ENCODE peak calls at places on chromosomes 16 and 17, in eight cellular contexts. One of them, this sample, is unnamed.

GRCh38 chr17:49086316-49086605 is 46.3 kb upstream of the B4GALNT2 start:
- DNase-seq in nephron progenitor cell: no peak
- DNase-seq in naive thymus-derived CD4-positive, alpha-beta T cell: no peak
- DNase-seq in brain microvascular endothelial cell: no peak
- DNase-seq in left lobe of liver: no peak
- DNase-seq in AG20443: no peak
- DNase-seq in dorsolateral prefrontal cortex: no peak
- DNase-seq in AG04450: no peak
- DNase-seq in this sample: no peak

GRCh38 chr17:42901535-42902229 is 1.1 kb downstream of the G6PC1 start:
- DNase-seq in brain microvascular endothelial cell: no peak
- DNase-seq in dorsolateral prefrontal cortex: no peak
- DNase-seq in naive thymus-derived CD4-positive, alpha-beta T cell: no peak
- DNase-seq in left lobe of liver: no peak
- DNase-seq in AG04450: no peak
- DNase-seq in nephron progenitor cell: no peak
- DNase-seq in AG20443: no peak
- DNase-seq in this sample: no peak

GRCh38 chr17:2723505-2723996 is 12.0 kb upstream of the CLUH start:
- DNase-seq in AG04450: no peak
- DNase-seq in AG20443: no peak
- DNase-seq in left lobe of liver: no peak
- DNase-seq in brain microvascular endothelial cell: no peak
- DNase-seq in dorsolateral prefrontal cortex: no peak
- DNase-seq in naive thymus-derived CD4-positive, alpha-beta T cell: no peak
- DNase-seq in nephron progenitor cell: no peak
- DNase-seq in this sample: peak; percentile 97

GRCh38 chr16:69535123-69536050 is 30.4 kb upstream of the NFAT5 start:
- DNase-seq in AG04450: no peak
- DNase-seq in AG20443: peak; percentile 69
- DNase-seq in left lobe of liver: no peak
- DNase-seq in naive thymus-derived CD4-positive, alpha-beta T cell: no peak
- DNase-seq in dorsolateral prefrontal cortex: no peak
- DNase-seq in brain microvascular endothelial cell: peak; percentile 33
- DNase-seq in nephron progenitor cell: no peak
- DNase-seq in this sample: peak; percentile 53

GRCh38 chr17:20996724-20997615 is 45.8 kb downstream of the USP22 start:
- DNase-seq in naive thymus-derived CD4-positive, alpha-beta T cell: no peak
- DNase-seq in dorsolateral prefrontal cortex: no peak
- DNase-seq in AG20443: no peak
- DNase-seq in nephron progenitor cell: no peak
- DNase-seq in brain microvascular endothelial cell: no peak
- DNase-seq in left lobe of liver: no peak
- DNase-seq in AG04450: no peak
- DNase-seq in this sample: no peak

GRCh38 chr17:80187090-80187489 is 17.3 kb downstream of the CARD14 start:
- DNase-seq in brain microvascular endothelial cell: no peak
- DNase-seq in naive thymus-derived CD4-positive, alpha-beta T cell: no peak
- DNase-seq in nephron progenitor cell: no peak
- DNase-seq in AG20443: peak; percentile 67
- DNase-seq in AG04450: no peak
- DNase-seq in dorsolateral prefrontal cortex: no peak
- DNase-seq in left lobe of liver: no peak
- DNase-seq in this sample: no peak

GRCh38 chr16:1651509-1652342 is 26.4 kb upstream of the JPT2 start:
- DNase-seq in AG20443: no peak
- DNase-seq in dorsolateral prefrontal cortex: no peak
- DNase-seq in naive thymus-derived CD4-positive, alpha-beta T cell: no peak
- DNase-seq in left lobe of liver: no peak
- DNase-seq in brain microvascular endothelial cell: no peak
- DNase-seq in AG04450: no peak
- DNase-seq in nephron progenitor cell: no peak
- DNase-seq in this sample: no peak

GRCh38 chr17:83103200-83103937 is 24.0 kb downstream of the METRNL start:
- DNase-seq in AG20443: no peak
- DNase-seq in brain microvascular endothelial cell: peak; percentile 42
- DNase-seq in dorsolateral prefrontal cortex: no peak
- DNase-seq in AG04450: no peak
- DNase-seq in naive thymus-derived CD4-positive, alpha-beta T cell: no peak
- DNase-seq in nephron progenitor cell: no peak
- DNase-seq in left lobe of liver: no peak
- DNase-seq in this sample: no peak

GRCh38 chr17:18227635-18228034 is 2.2 kb downstream of the LLGL1 start:
- DNase-seq in AG20443: no peak
- DNase-seq in dorsolateral prefrontal cortex: no peak
- DNase-seq in AG04450: no peak
- DNase-seq in naive thymus-derived CD4-positive, alpha-beta T cell: no peak
- DNase-seq in left lobe of liver: no peak
- DNase-seq in nephron progenitor cell: no peak
- DNase-seq in brain microvascular endothelial cell: no peak
- DNase-seq in this sample: no peak

GRCh38 chr16:21300309-21301167 is 22.4 kb upstream of the CRYM start:
- DNase-seq in dorsolateral prefrontal cortex: peak; percentile 93
- DNase-seq in naive thymus-derived CD4-positive, alpha-beta T cell: peak; percentile 10
- DNase-seq in left lobe of liver: peak; percentile 96
- DNase-seq in brain microvascular endothelial cell: peak; percentile 100
- DNase-seq in AG20443: peak; percentile 94
- DNase-seq in nephron progenitor cell: peak; percentile 82
- DNase-seq in AG04450: peak; percentile 100
- DNase-seq in this sample: peak; percentile 98

GRCh38 chr17:6796887-6797490 is 21.0 kb downstream of the FBXO39 start:
- DNase-seq in AG20443: no peak
- DNase-seq in left lobe of liver: no peak
- DNase-seq in brain microvascular endothelial cell: no peak
- DNase-seq in dorsolateral prefrontal cortex: no peak
- DNase-seq in nephron progenitor cell: no peak
- DNase-seq in AG04450: no peak
- DNase-seq in naive thymus-derived CD4-positive, alpha-beta T cell: no peak
- DNase-seq in this sample: no peak

GRCh38 chr16:28977703-28978641 is 3.4 kb downstream of the SPNS1 start:
- DNase-seq in dorsolateral prefrontal cortex: no peak
- DNase-seq in AG04450: no peak
- DNase-seq in nephron progenitor cell: peak; percentile 15
- DNase-seq in left lobe of liver: no peak
- DNase-seq in brain microvascular endothelial cell: no peak
- DNase-seq in naive thymus-derived CD4-positive, alpha-beta T cell: peak; percentile 36
- DNase-seq in AG20443: no peak
- DNase-seq in this sample: peak; percentile 47

GRCh38 chr16:89545831-89546574 is 14.5 kb upstream of the RPL13 start:
- DNase-seq in brain microvascular endothelial cell: no peak
- DNase-seq in left lobe of liver: peak; percentile 84
- DNase-seq in dorsolateral prefrontal cortex: no peak
- DNase-seq in naive thymus-derived CD4-positive, alpha-beta T cell: no peak
- DNase-seq in AG20443: no peak
- DNase-seq in nephron progenitor cell: no peak
- DNase-seq in AG04450: no peak
- DNase-seq in this sample: no peak

GRCh38 chr16:70476272-70477020 is 22.1 kb downstream of the FCSK start:
- DNase-seq in dorsolateral prefrontal cortex: peak; percentile 87
- DNase-seq in AG20443: peak; percentile 94
- DNase-seq in left lobe of liver: no peak
- DNase-seq in AG04450: peak; percentile 50
- DNase-seq in naive thymus-derived CD4-positive, alpha-beta T cell: no peak
- DNase-seq in brain microvascular endothelial cell: peak; percentile 55
- DNase-seq in nephron progenitor cell: no peak
- DNase-seq in this sample: peak; percentile 46

GRCh38 chr17:32513579-32513978 is 26.8 kb downstream of the CDK5R1 start:
- DNase-seq in dorsolateral prefrontal cortex: no peak
- DNase-seq in naive thymus-derived CD4-positive, alpha-beta T cell: no peak
- DNase-seq in nephron progenitor cell: no peak
- DNase-seq in AG04450: no peak
- DNase-seq in AG20443: no peak
- DNase-seq in brain microvascular endothelial cell: no peak
- DNase-seq in left lobe of liver: no peak
- DNase-seq in this sample: no peak

GRCh38 chr16:87305505-87306391 is 11.4 kb downstream of the C16orf95 start:
- DNase-seq in brain microvascular endothelial cell: no peak
- DNase-seq in AG04450: peak; percentile 23
- DNase-seq in dorsolateral prefrontal cortex: no peak
- DNase-seq in AG20443: peak; percentile 82
- DNase-seq in left lobe of liver: no peak
- DNase-seq in naive thymus-derived CD4-positive, alpha-beta T cell: no peak
- DNase-seq in nephron progenitor cell: no peak
- DNase-seq in this sample: peak; percentile 62

GRCh38 chr17:43917348-43918025 is 10.2 kb upstream of the MPP2 start:
- DNase-seq in AG20443: peak; percentile 61
- DNase-seq in left lobe of liver: no peak
- DNase-seq in dorsolateral prefrontal cortex: peak; percentile 50
- DNase-seq in AG04450: no peak
- DNase-seq in nephron progenitor cell: peak; percentile 47
- DNase-seq in brain microvascular endothelial cell: peak; percentile 11
- DNase-seq in naive thymus-derived CD4-positive, alpha-beta T cell: peak; percentile 56
- DNase-seq in this sample: peak; percentile 77

GRCh38 chr17:82600731-82601446 is 47.4 kb downstream of the WDR45B start:
- DNase-seq in nephron progenitor cell: no peak
- DNase-seq in AG20443: no peak
- DNase-seq in left lobe of liver: no peak
- DNase-seq in AG04450: no peak
- DNase-seq in naive thymus-derived CD4-positive, alpha-beta T cell: no peak
- DNase-seq in dorsolateral prefrontal cortex: peak; percentile 23
- DNase-seq in brain microvascular endothelial cell: no peak
- DNase-seq in this sample: no peak

GRCh38 chr16:66520406-66521194 is 29.3 kb downstream of the TK2 start:
- DNase-seq in brain microvascular endothelial cell: no peak
- DNase-seq in dorsolateral prefrontal cortex: no peak
- DNase-seq in AG20443: no peak
- DNase-seq in naive thymus-derived CD4-positive, alpha-beta T cell: no peak
- DNase-seq in left lobe of liver: no peak
- DNase-seq in AG04450: no peak
- DNase-seq in nephron progenitor cell: no peak
- DNase-seq in this sample: no peak

GRCh38 chr16:89918453-89919347 is at the start of gene MC1R:
- DNase-seq in left lobe of liver: no peak
- DNase-seq in dorsolateral prefrontal cortex: no peak
- DNase-seq in naive thymus-derived CD4-positive, alpha-beta T cell: no peak
- DNase-seq in nephron progenitor cell: peak; percentile 58
- DNase-seq in brain microvascular endothelial cell: peak; percentile 16
- DNase-seq in AG20443: no peak
- DNase-seq in AG04450: no peak
- DNase-seq in this sample: peak; percentile 69

GRCh38 chr17:29734640-29735039 is 111.9 kb upstream of the CORO6 start:
- DNase-seq in brain microvascular endothelial cell: no peak
- DNase-seq in AG20443: no peak
- DNase-seq in naive thymus-derived CD4-positive, alpha-beta T cell: no peak
- DNase-seq in left lobe of liver: no peak
- DNase-seq in dorsolateral prefrontal cortex: no peak
- DNase-seq in AG04450: no peak
- DNase-seq in nephron progenitor cell: no peak
- DNase-seq in this sample: no peak

GRCh38 chr17:9443811-9444210 is 131.8 kb downstream of the STX8 start:
- DNase-seq in naive thymus-derived CD4-positive, alpha-beta T cell: no peak
- DNase-seq in nephron progenitor cell: no peak
- DNase-seq in dorsolateral prefrontal cortex: no peak
- DNase-seq in AG04450: no peak
- DNase-seq in AG20443: no peak
- DNase-seq in left lobe of liver: no peak
- DNase-seq in brain microvascular endothelial cell: no peak
- DNase-seq in this sample: no peak

GRCh38 chr16:383326-384020 is 1.7 kb upstream of the PGAP6 start:
- DNase-seq in left lobe of liver: peak; percentile 46
- DNase-seq in nephron progenitor cell: no peak
- DNase-seq in AG20443: no peak
- DNase-seq in naive thymus-derived CD4-positive, alpha-beta T cell: peak; percentile 68
- DNase-seq in brain microvascular endothelial cell: no peak
- DNase-seq in AG04450: no peak
- DNase-seq in dorsolateral prefrontal cortex: no peak
- DNase-seq in this sample: peak; percentile 80

GRCh38 chr17:50767030-50767429 is 288 bp downstream of the ANKRD40CL start:
- DNase-seq in left lobe of liver: peak; percentile 42
- DNase-seq in nephron progenitor cell: no peak
- DNase-seq in dorsolateral prefrontal cortex: no peak
- DNase-seq in brain microvascular endothelial cell: no peak
- DNase-seq in naive thymus-derived CD4-positive, alpha-beta T cell: no peak
- DNase-seq in AG20443: no peak
- DNase-seq in AG04450: no peak
- DNase-seq in this sample: no peak

GRCh38 chr16:4601317-4602186 is 13.1 kb downstream of the UBALD1 start:
- DNase-seq in dorsolateral prefrontal cortex: peak; percentile 82
- DNase-seq in nephron progenitor cell: no peak
- DNase-seq in left lobe of liver: no peak
- DNase-seq in AG04450: no peak
- DNase-seq in brain microvascular endothelial cell: no peak
- DNase-seq in AG20443: peak; percentile 43
- DNase-seq in naive thymus-derived CD4-positive, alpha-beta T cell: no peak
- DNase-seq in this sample: no peak

GRCh38 chr17:50634123-50634914 is at the start of gene ABCC3:
- DNase-seq in nephron progenitor cell: peak; percentile 62
- DNase-seq in brain microvascular endothelial cell: no peak
- DNase-seq in AG04450: no peak
- DNase-seq in dorsolateral prefrontal cortex: no peak
- DNase-seq in naive thymus-derived CD4-positive, alpha-beta T cell: no peak
- DNase-seq in AG20443: peak; percentile 87
- DNase-seq in left lobe of liver: peak; percentile 89
- DNase-seq in this sample: no peak

GRCh38 chr16:85056211-85056748 is 28.7 kb downstream of the KIAA0513 start:
- DNase-seq in brain microvascular endothelial cell: no peak
- DNase-seq in left lobe of liver: no peak
- DNase-seq in nephron progenitor cell: no peak
- DNase-seq in naive thymus-derived CD4-positive, alpha-beta T cell: peak; percentile 12
- DNase-seq in dorsolateral prefrontal cortex: no peak
- DNase-seq in AG20443: peak; percentile 36
- DNase-seq in AG04450: no peak
- DNase-seq in this sample: peak; percentile 63

GRCh38 chr17:77891602-77892001 is 66.9 kb upstream of the TNRC6C start:
- DNase-seq in brain microvascular endothelial cell: no peak
- DNase-seq in AG04450: no peak
- DNase-seq in naive thymus-derived CD4-positive, alpha-beta T cell: no peak
- DNase-seq in nephron progenitor cell: no peak
- DNase-seq in left lobe of liver: no peak
- DNase-seq in dorsolateral prefrontal cortex: no peak
- DNase-seq in AG20443: no peak
- DNase-seq in this sample: no peak

GRCh38 chr17:63382136-63382535 is 64.0 kb downstream of the CYB561 start:
- DNase-seq in AG04450: no peak
- DNase-seq in brain microvascular endothelial cell: no peak
- DNase-seq in left lobe of liver: no peak
- DNase-seq in AG20443: no peak
- DNase-seq in nephron progenitor cell: no peak
- DNase-seq in dorsolateral prefrontal cortex: no peak
- DNase-seq in naive thymus-derived CD4-positive, alpha-beta T cell: no peak
- DNase-seq in this sample: no peak

GRCh38 chr16:12094537-12095265 is 118.2 kb downstream of the SNX29 start:
- DNase-seq in nephron progenitor cell: no peak
- DNase-seq in left lobe of liver: no peak
- DNase-seq in AG20443: no peak
- DNase-seq in naive thymus-derived CD4-positive, alpha-beta T cell: no peak
- DNase-seq in dorsolateral prefrontal cortex: no peak
- DNase-seq in brain microvascular endothelial cell: no peak
- DNase-seq in AG04450: no peak
- DNase-seq in this sample: no peak

GRCh38 chr17:50947844-50948514 is 81.8 kb upstream of the TOB1 start:
- DNase-seq in left lobe of liver: peak; percentile 90
- DNase-seq in AG20443: no peak
- DNase-seq in AG04450: no peak
- DNase-seq in nephron progenitor cell: no peak
- DNase-seq in brain microvascular endothelial cell: no peak
- DNase-seq in dorsolateral prefrontal cortex: peak; percentile 73
- DNase-seq in naive thymus-derived CD4-positive, alpha-beta T cell: no peak
- DNase-seq in this sample: no peak

GRCh38 chr17:73591278-73592078 is 52.8 kb downstream of the SDK2 start:
- DNase-seq in left lobe of liver: no peak
- DNase-seq in nephron progenitor cell: no peak
- DNase-seq in naive thymus-derived CD4-positive, alpha-beta T cell: peak; percentile 17
- DNase-seq in AG04450: no peak
- DNase-seq in brain microvascular endothelial cell: no peak
- DNase-seq in AG20443: no peak
- DNase-seq in dorsolateral prefrontal cortex: no peak
- DNase-seq in this sample: no peak

GRCh38 chr17:48542956-48543853 is 1.7 kb downstream of the HOXB2 start:
- DNase-seq in AG20443: peak; percentile 48
- DNase-seq in naive thymus-derived CD4-positive, alpha-beta T cell: no peak
- DNase-seq in left lobe of liver: no peak
- DNase-seq in brain microvascular endothelial cell: peak; percentile 4
- DNase-seq in dorsolateral prefrontal cortex: no peak
- DNase-seq in nephron progenitor cell: no peak
- DNase-seq in AG04450: no peak
- DNase-seq in this sample: peak; percentile 72